ENCODE peak calls at places on chromosomes 3 and 15, in five cellular contexts. One of them, this sample, is unnamed.

GRCh38 chr3:50610181-50610971 is 1.2 kb downstream of the CISH start:
- DNase-seq in omental fat pad: peak
- DNase-seq in body of pancreas: peak
- DNase-seq in foreskin fibroblast: no peak
- DNase-seq in colonic mucosa: peak
- DNase-seq in this sample: no peak

GRCh38 chr15:42033214-42033873 is 12.5 kb upstream of the PLA2G4E start:
- DNase-seq in omental fat pad: no peak
- DNase-seq in body of pancreas: no peak
- DNase-seq in foreskin fibroblast: no peak
- DNase-seq in colonic mucosa: no peak
- DNase-seq in this sample: no peak

GRCh38 chr3:100465871-100466777 is 26.3 kb upstream of the TMEM45A start:
- DNase-seq in omental fat pad: no peak
- DNase-seq in body of pancreas: no peak
- DNase-seq in foreskin fibroblast: no peak
- DNase-seq in colonic mucosa: no peak
- DNase-seq in this sample: no peak

GRCh38 chr15:69016021-69016595 is 1.6 kb downstream of the NOX5 start:
- DNase-seq in omental fat pad: no peak
- DNase-seq in body of pancreas: no peak
- DNase-seq in foreskin fibroblast: no peak
- DNase-seq in colonic mucosa: no peak
- DNase-seq in this sample: no peak

GRCh38 chr3:165797551-165797950 is 39.7 kb downstream of the BCHE start:
- DNase-seq in omental fat pad: no peak
- DNase-seq in body of pancreas: no peak
- DNase-seq in foreskin fibroblast: no peak
- DNase-seq in colonic mucosa: no peak
- DNase-seq in this sample: no peak

GRCh38 chr15:101565377-101565776 is 75.9 kb upstream of the PCSK6 start:
- DNase-seq in omental fat pad: no peak
- DNase-seq in body of pancreas: no peak
- DNase-seq in foreskin fibroblast: no peak
- DNase-seq in colonic mucosa: peak
- DNase-seq in this sample: no peak

GRCh38 chr15:77219846-77220245 is 148.9 kb upstream of the TSPAN3 start:
- DNase-seq in omental fat pad: no peak
- DNase-seq in body of pancreas: no peak
- DNase-seq in foreskin fibroblast: peak
- DNase-seq in colonic mucosa: no peak
- DNase-seq in this sample: no peak

GRCh38 chr3:169914321-169914720 is 2.9 kb downstream of the SAMD7 start:
- DNase-seq in omental fat pad: no peak
- DNase-seq in body of pancreas: no peak
- DNase-seq in foreskin fibroblast: peak
- DNase-seq in colonic mucosa: no peak
- DNase-seq in this sample: no peak

GRCh38 chr15:58467121-58467721 is 35.4 kb downstream of the LIPC start:
- DNase-seq in omental fat pad: no peak
- DNase-seq in body of pancreas: no peak
- DNase-seq in foreskin fibroblast: no peak
- DNase-seq in colonic mucosa: no peak
- DNase-seq in this sample: no peak

GRCh38 chr15:62053439-62054085 is 6.7 kb downstream of the VPS13C start:
- DNase-seq in omental fat pad: no peak
- DNase-seq in body of pancreas: no peak
- DNase-seq in foreskin fibroblast: no peak
- DNase-seq in colonic mucosa: no peak
- DNase-seq in this sample: no peak

GRCh38 chr3:177946965-177947364 is 589.3 kb upstream of the KCNMB2 start:
- DNase-seq in omental fat pad: no peak
- DNase-seq in body of pancreas: no peak
- DNase-seq in foreskin fibroblast: peak
- DNase-seq in colonic mucosa: no peak
- DNase-seq in this sample: no peak

GRCh38 chr3:62363275-62363674 is 10.1 kb downstream of the FEZF2 start:
- DNase-seq in omental fat pad: no peak
- DNase-seq in body of pancreas: no peak
- DNase-seq in foreskin fibroblast: no peak
- DNase-seq in colonic mucosa: no peak
- DNase-seq in this sample: no peak

GRCh38 chr3:2839886-2840285 is 270.3 kb downstream of the IL5RA start:
- DNase-seq in omental fat pad: no peak
- DNase-seq in body of pancreas: no peak
- DNase-seq in foreskin fibroblast: peak
- DNase-seq in colonic mucosa: no peak
- DNase-seq in this sample: no peak